ENCODE peak calls at places on chromosomes 3 and 15, in six cellular contexts. One of them, this sample, is unnamed.

GRCh38 chr3:168124791-168125190 is 29.1 kb upstream of the GOLIM4 start:
- DNase-seq in neuronal stem cell: no peak
- DNase-seq in H9: no peak
- DNase-seq in IMR-90: no peak
- DNase-seq in trophoblast cell: no peak
- DNase-seq in H1: no peak
- DNase-seq in this sample: no peak

GRCh38 chr3:81581966-81582599 is 179.4 kb downstream of the GBE1 start:
- DNase-seq in neuronal stem cell: no peak
- DNase-seq in H9: no peak
- DNase-seq in IMR-90: peak; percentile 47
- DNase-seq in trophoblast cell: peak; percentile 63
- DNase-seq in H1: peak; percentile 5
- DNase-seq in this sample: peak; percentile 47

GRCh38 chr3:23735575-23736326 is 70.0 kb upstream of the UBE2E1 start:
- DNase-seq in neuronal stem cell: no peak
- DNase-seq in H9: no peak
- DNase-seq in IMR-90: no peak
- DNase-seq in trophoblast cell: no peak
- DNase-seq in H1: no peak
- DNase-seq in this sample: peak; percentile 50

GRCh38 chr3:177733233-177733632 is 536.0 kb upstream of the TBL1XR1 start:
- DNase-seq in neuronal stem cell: no peak
- DNase-seq in H9: no peak
- DNase-seq in IMR-90: peak; percentile 21
- DNase-seq in trophoblast cell: no peak
- DNase-seq in H1: no peak
- DNase-seq in this sample: no peak

GRCh38 chr3:189839576-189839975 is 208.4 kb downstream of the TP63 start:
- DNase-seq in neuronal stem cell: no peak
- DNase-seq in H9: no peak
- DNase-seq in IMR-90: peak; percentile 60
- DNase-seq in trophoblast cell: peak; percentile 67
- DNase-seq in H1: no peak
- DNase-seq in this sample: peak; percentile 77

GRCh38 chr3:14274999-14275961 is 96.7 kb downstream of the LSM3 start:
- DNase-seq in neuronal stem cell: no peak
- DNase-seq in H9: peak; percentile 68
- DNase-seq in IMR-90: no peak
- DNase-seq in trophoblast cell: no peak
- DNase-seq in H1: no peak
- DNase-seq in this sample: no peak

GRCh38 chr3:124926426-124927116 is 8.0 kb downstream of the MUC13 start:
- DNase-seq in neuronal stem cell: no peak
- DNase-seq in H9: no peak
- DNase-seq in IMR-90: peak; percentile 36
- DNase-seq in trophoblast cell: no peak
- DNase-seq in H1: no peak
- DNase-seq in this sample: no peak

GRCh38 chr3:172239218-172239738 is 199.9 kb downstream of the FNDC3B start:
- DNase-seq in neuronal stem cell: no peak
- DNase-seq in H9: no peak
- DNase-seq in IMR-90: no peak
- DNase-seq in trophoblast cell: peak; percentile 31
- DNase-seq in H1: no peak
- DNase-seq in this sample: no peak

GRCh38 chr3:50674349-50675178 is at the start of gene DOCK3:
- DNase-seq in neuronal stem cell: peak; percentile 63
- DNase-seq in H9: peak; percentile 49
- DNase-seq in IMR-90: peak; percentile 36
- DNase-seq in trophoblast cell: peak; percentile 68
- DNase-seq in H1: no peak
- DNase-seq in this sample: peak; percentile 30

GRCh38 chr15:90239371-90239770 is 5.4 kb downstream of the GDPGP1 start:
- DNase-seq in neuronal stem cell: no peak
- DNase-seq in H9: no peak
- DNase-seq in IMR-90: no peak
- DNase-seq in trophoblast cell: no peak
- DNase-seq in H1: no peak
- DNase-seq in this sample: no peak

GRCh38 chr3:8733332-8734094 is at the start of gene CAV3:
- DNase-seq in neuronal stem cell: no peak
- DNase-seq in H9: no peak
- DNase-seq in IMR-90: no peak
- DNase-seq in trophoblast cell: no peak
- DNase-seq in H1: no peak
- DNase-seq in this sample: no peak

GRCh38 chr3:50583897-50584296 is 14.6 kb downstream of the HEMK1 start:
- DNase-seq in neuronal stem cell: no peak
- DNase-seq in H9: no peak
- DNase-seq in IMR-90: no peak
- DNase-seq in trophoblast cell: no peak
- DNase-seq in H1: no peak
- DNase-seq in this sample: no peak

GRCh38 chr3:10968390-10968789 is 24.2 kb upstream of the SLC6A1 start:
- DNase-seq in neuronal stem cell: no peak
- DNase-seq in H9: no peak
- DNase-seq in IMR-90: no peak
- DNase-seq in trophoblast cell: peak; percentile 63
- DNase-seq in H1: no peak
- DNase-seq in this sample: no peak

GRCh38 chr3:43733459-43734384 is 43.0 kb downstream of the ABHD5 start:
- DNase-seq in neuronal stem cell: no peak
- DNase-seq in H9: peak; percentile 56
- DNase-seq in IMR-90: peak; percentile 51
- DNase-seq in trophoblast cell: no peak
- DNase-seq in H1: no peak
- DNase-seq in this sample: peak; percentile 43

GRCh38 chr15:64653757-64654156 is 121.6 kb downstream of the RBPMS2 start:
- DNase-seq in neuronal stem cell: no peak
- DNase-seq in H9: no peak
- DNase-seq in IMR-90: peak; percentile 31
- DNase-seq in trophoblast cell: peak; percentile 6
- DNase-seq in H1: no peak
- DNase-seq in this sample: peak; percentile 41

GRCh38 chr3:182596673-182597410 is 196.5 kb upstream of the ATP11B start:
- DNase-seq in neuronal stem cell: no peak
- DNase-seq in H9: no peak
- DNase-seq in IMR-90: no peak
- DNase-seq in trophoblast cell: no peak
- DNase-seq in H1: no peak
- DNase-seq in this sample: no peak

GRCh38 chr15:96262497-96263268 is 67.8 kb upstream of the NR2F2 start:
- DNase-seq in neuronal stem cell: no peak
- DNase-seq in H9: no peak
- DNase-seq in IMR-90: no peak
- DNase-seq in trophoblast cell: no peak
- DNase-seq in H1: no peak
- DNase-seq in this sample: no peak

GRCh38 chr3:65928110-65928509 is 110.6 kb downstream of the MAGI1 start:
- DNase-seq in neuronal stem cell: no peak
- DNase-seq in H9: no peak
- DNase-seq in IMR-90: no peak
- DNase-seq in trophoblast cell: no peak
- DNase-seq in H1: no peak
- DNase-seq in this sample: no peak

GRCh38 chr3:149657796-149658443 is at the start of gene WWTR1:
- DNase-seq in neuronal stem cell: peak; percentile 81
- DNase-seq in H9: peak; percentile 97
- DNase-seq in IMR-90: peak; percentile 94
- DNase-seq in trophoblast cell: peak; percentile 91
- DNase-seq in H1: peak; percentile 90
- DNase-seq in this sample: peak; percentile 96

GRCh38 chr3:129593595-129594339 is 12.7 kb downstream of the PLXND1 start:
- DNase-seq in neuronal stem cell: no peak
- DNase-seq in H9: peak; percentile 49
- DNase-seq in IMR-90: no peak
- DNase-seq in trophoblast cell: peak; percentile 30
- DNase-seq in H1: no peak
- DNase-seq in this sample: peak; percentile 79

GRCh38 chr3:4290272-4290893 is 12.8 kb upstream of the SETMAR start:
- DNase-seq in neuronal stem cell: peak; percentile 50
- DNase-seq in H9: no peak
- DNase-seq in IMR-90: peak; percentile 48
- DNase-seq in trophoblast cell: peak; percentile 72
- DNase-seq in H1: no peak
- DNase-seq in this sample: peak; percentile 48

GRCh38 chr3:188683032-188683491 is 488.7 kb upstream of the TPRG1 start:
- DNase-seq in neuronal stem cell: no peak
- DNase-seq in H9: no peak
- DNase-seq in IMR-90: peak; percentile 99
- DNase-seq in trophoblast cell: peak; percentile 94
- DNase-seq in H1: no peak
- DNase-seq in this sample: peak; percentile 96

GRCh38 chr15:94385441-94385840 is 154.1 kb downstream of the MCTP2 start:
- DNase-seq in neuronal stem cell: no peak
- DNase-seq in H9: no peak
- DNase-seq in IMR-90: no peak
- DNase-seq in trophoblast cell: no peak
- DNase-seq in H1: no peak
- DNase-seq in this sample: no peak

GRCh38 chr3:58176827-58177489 is 33.8 kb downstream of the DNASE1L3 start:
- DNase-seq in neuronal stem cell: no peak
- DNase-seq in H9: peak; percentile 57
- DNase-seq in IMR-90: no peak
- DNase-seq in trophoblast cell: no peak
- DNase-seq in H1: no peak
- DNase-seq in this sample: no peak

GRCh38 chr3:58178528-58179234 is 32.1 kb downstream of the DNASE1L3 start:
- DNase-seq in neuronal stem cell: no peak
- DNase-seq in H9: no peak
- DNase-seq in IMR-90: no peak
- DNase-seq in trophoblast cell: no peak
- DNase-seq in H1: no peak
- DNase-seq in this sample: no peak

GRCh38 chr3:58179235-58180098 is 31.3 kb downstream of the DNASE1L3 start:
- DNase-seq in neuronal stem cell: no peak
- DNase-seq in H9: no peak
- DNase-seq in IMR-90: no peak
- DNase-seq in trophoblast cell: no peak
- DNase-seq in H1: no peak
- DNase-seq in this sample: no peak

GRCh38 chr3:58176185-58176530 is 34.6 kb downstream of the DNASE1L3 start:
- DNase-seq in neuronal stem cell: no peak
- DNase-seq in H9: no peak
- DNase-seq in IMR-90: no peak
- DNase-seq in trophoblast cell: no peak
- DNase-seq in H1: no peak
- DNase-seq in this sample: no peak

DNA sequence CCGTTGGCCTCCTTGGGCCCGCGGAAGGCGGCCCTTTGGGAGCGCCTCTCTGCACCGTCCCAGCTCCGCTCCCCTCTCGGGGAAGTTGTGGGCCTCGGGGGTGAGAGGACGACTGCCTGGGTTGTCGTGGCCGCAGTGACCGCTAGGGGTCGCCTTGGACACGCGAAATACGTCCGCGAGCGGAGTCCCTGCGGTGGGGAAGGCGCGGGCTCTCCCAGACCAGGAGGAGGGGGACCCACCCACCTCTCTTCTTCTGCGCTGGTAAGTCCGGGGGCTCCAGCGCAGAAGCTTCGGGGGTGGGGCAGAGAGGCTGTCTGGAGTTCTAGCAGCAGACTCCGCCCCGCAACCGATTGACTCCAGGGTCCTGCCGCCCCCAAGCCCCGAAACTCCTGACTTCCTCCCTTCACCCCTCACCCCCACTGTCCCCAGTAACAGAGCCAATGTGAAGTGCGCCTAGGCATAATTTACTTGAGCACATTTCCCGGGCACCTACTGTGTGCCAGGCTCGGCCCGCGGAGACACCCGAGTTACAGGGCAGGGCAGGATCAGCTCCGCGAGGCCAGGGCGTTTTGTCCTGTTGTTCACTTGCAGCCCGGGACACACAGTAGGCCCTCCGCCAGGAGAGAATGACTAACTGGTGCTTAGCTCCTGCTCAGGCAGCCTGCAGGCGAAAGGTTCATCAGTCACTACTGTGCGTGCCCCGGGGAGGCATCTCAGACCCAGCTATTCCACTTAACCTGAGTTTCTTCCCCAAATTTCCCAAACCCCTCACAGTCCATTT is 32.8 kb downstream of the DNASE1L3 start:
- DNase-seq in neuronal stem cell: peak; percentile 86
- DNase-seq in H9: peak; percentile 91
- DNase-seq in IMR-90: peak; percentile 69
- DNase-seq in trophoblast cell: peak; percentile 88
- DNase-seq in H1: peak; percentile 57
- DNase-seq in this sample: peak; percentile 82
- H3K14ac ChIP-seq in neuronal stem cell: peak overlapping the region; percentile 22
- H3K14ac ChIP-seq in H9: peak overlapping the region; percentile 44
- H3K14ac ChIP-seq in IMR-90: no peak overlapping the region
- H3K14ac ChIP-seq in trophoblast cell: no peak overlapping the region
- H3K14ac ChIP-seq in H1: no peak overlapping the region
- H3K14ac ChIP-seq in this sample: no peak overlapping the region

GRCh38 chr3:123075359-123075758 is 8.5 kb downstream of the PDIA5 start:
- DNase-seq in neuronal stem cell: no peak
- DNase-seq in H9: no peak
- DNase-seq in IMR-90: no peak
- DNase-seq in trophoblast cell: peak; percentile 47
- DNase-seq in H1: no peak
- DNase-seq in this sample: peak; percentile 47
- H3K79me1 ChIP-seq in neuronal stem cell: no peaks in the 10 kb centered on the region
- H3K79me1 ChIP-seq in H9: peaks cover 7% of the 10 kb centered on the region
- H3K79me1 ChIP-seq in IMR-90: peaks cover 74% of the 10 kb centered on the region
- H3K79me1 ChIP-seq in trophoblast cell: no peaks in the 10 kb centered on the region
- H3K79me1 ChIP-seq in H1: peaks cover 13% of the 10 kb centered on the region
- H3K79me1 ChIP-seq in this sample: peaks cover 21% of the 10 kb centered on the region

DNA sequence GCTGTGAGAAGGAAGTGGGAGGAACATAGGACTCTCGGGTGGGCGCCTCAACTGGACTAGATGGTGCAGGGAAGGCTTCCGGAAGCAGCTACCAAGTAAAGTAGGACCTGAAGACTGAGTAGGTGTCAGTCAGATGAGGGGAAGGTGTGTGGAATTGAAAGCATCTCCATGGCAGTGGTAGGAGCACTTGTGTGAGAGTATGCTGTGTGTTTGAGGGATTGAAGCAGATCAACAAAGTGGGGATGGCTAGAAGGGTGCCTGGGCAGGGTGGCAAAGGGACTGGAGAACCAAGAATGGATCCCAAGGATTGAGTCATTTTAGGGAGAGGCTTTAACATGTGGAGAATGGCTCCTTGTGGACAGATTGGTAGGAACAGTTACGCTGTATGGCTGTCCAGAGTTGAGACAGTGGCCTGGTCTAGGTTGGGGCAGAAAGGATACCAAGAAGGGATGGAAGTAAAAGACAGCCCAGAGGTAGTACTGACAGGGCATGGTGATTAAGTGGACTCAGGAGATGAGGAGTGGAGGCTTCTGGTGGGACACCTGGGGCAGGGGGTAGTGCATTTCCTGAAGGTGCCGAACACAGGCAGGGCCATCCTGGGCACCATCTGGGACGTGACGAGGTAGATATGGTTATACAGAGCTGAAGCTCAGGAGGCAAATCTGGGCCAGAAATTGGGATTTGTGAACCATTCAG is 1.5 kb downstream of the UQCC5 start:
- DNase-seq in neuronal stem cell: no peak
- DNase-seq in H9: no peak
- DNase-seq in IMR-90: no peak
- DNase-seq in trophoblast cell: no peak
- DNase-seq in H1: no peak
- DNase-seq in this sample: no peak
- H2AK5ac ChIP-seq in neuronal stem cell: no peak overlapping the region
- H2AK5ac ChIP-seq in H9: no peak overlapping the region
- H2AK5ac ChIP-seq in IMR-90: peak overlapping the region; percentile 86
- H2AK5ac ChIP-seq in trophoblast cell: no peak overlapping the region
- H2AK5ac ChIP-seq in H1: no peak overlapping the region
- H2AK5ac ChIP-seq in this sample: no peak overlapping the region

GRCh38 chr15:91793771-91794170 is 59.7 kb upstream of the SLCO3A1 start:
- DNase-seq in neuronal stem cell: no peak
- DNase-seq in H9: no peak
- DNase-seq in IMR-90: no peak
- DNase-seq in trophoblast cell: no peak
- DNase-seq in H1: no peak
- DNase-seq in this sample: no peak
- H3K14ac ChIP-seq in neuronal stem cell: no peak overlapping the region
- H3K14ac ChIP-seq in H9: no peak overlapping the region
- H3K14ac ChIP-seq in IMR-90: no peak overlapping the region
- H3K14ac ChIP-seq in trophoblast cell: no peak overlapping the region
- H3K14ac ChIP-seq in H1: no peak overlapping the region
- H3K14ac ChIP-seq in this sample: no peak overlapping the region